ENCODE peak calls at places on chromosome 18, in six cellular contexts. F, L, M, C, Q and X are unnamed samples.

GRCh38 chr18:57533399-57533884 is 53.1 kb downstream of the FECH start:
- DNase-seq in F (no peak), L (no peak), M (no peak), C (no peak), Q (peak; percentile 40), X (no peak)

GRCh38 chr18:22422909-22423548 is 5.3 kb upstream of the CTAGE1 start:
- DNase-seq in F (peak; percentile 73), L (no peak), M (peak; percentile 51), C (no peak), Q (no peak), X (no peak)

GRCh38 chr18:64519191-64519590 is 370.3 kb upstream of the LINC00305 start:
- DNase-seq in F (no peak), L (no peak), M (no peak), C (no peak), Q (no peak), X (no peak)

GRCh38 chr18:55839350-55839749 is 251.4 kb upstream of the TCF4 start:
- DNase-seq in F (peak; percentile 83), L (no peak), M (peak; percentile 74), C (no peak), Q (no peak), X (no peak)

GRCh38 chr18:57583297-57583835 is 3.1 kb downstream of the FECH start:
- DNase-seq in F (no peak), L (no peak), M (no peak), C (no peak), Q (no peak), X (no peak)

GRCh38 chr18:46250084-46250811 is 146.1 kb downstream of the HAUS1 start:
- DNase-seq in F (peak; percentile 59), L (peak; percentile 49), M (peak; percentile 83), C (peak; percentile 96), Q (peak; percentile 15), X (peak; percentile 94)

GRCh38 chr18:74654637-74655036 is 57.0 kb downstream of the ZNF407 start:
- DNase-seq in F (peak; percentile 47), L (no peak), M (peak; percentile 9), C (no peak), Q (peak; percentile 11), X (peak; percentile 77)

GRCh38 chr18:58541789-58542425 is 87.0 kb downstream of the ALPK2 start:
- DNase-seq in F (peak; percentile 98), L (peak; percentile 88), M (peak; percentile 94), C (peak; percentile 88), Q (no peak), X (peak; percentile 74)

GRCh38 chr18:71665131-71665530 is 879.0 kb downstream of the CBLN2 start:
- DNase-seq in F (no peak), L (no peak), M (peak; percentile 43), C (no peak), Q (no peak), X (no peak)

GRCh38 chr18:12336887-12337286 is 28.8 kb downstream of the TUBB6 start:
- DNase-seq in F (peak; percentile 36), L (no peak), M (peak; percentile 90), C (peak; percentile 15), Q (no peak), X (no peak)

GRCh38 chr18:48594725-48595124 is 55.9 kb downstream of the CTIF start:
- DNase-seq in F (no peak), L (no peak), M (no peak), C (no peak), Q (no peak), X (no peak)

GRCh38 chr18:44937985-44938384 is 257.3 kb downstream of the SETBP1 start:
- DNase-seq in F (no peak), L (no peak), M (no peak), C (no peak), Q (peak; percentile 54), X (no peak)

GRCh38 chr18:49656098-49656591 is 94.3 kb downstream of the LIPG start:
- DNase-seq in F (peak; percentile 23), L (peak; percentile 97), M (peak; percentile 74), C (no peak), Q (no peak), X (no peak)

GRCh38 chr18:79167526-79168190 is 98.5 kb downstream of the ATP9B start:
- DNase-seq in F (no peak), L (no peak), M (no peak), C (no peak), Q (no peak), X (no peak)

GRCh38 chr18:28511421-28511821 is 334.5 kb upstream of the CDH2 start:
- DNase-seq in F (peak; percentile 48), L (no peak), M (peak; percentile 67), C (no peak), Q (no peak), X (no peak)

GRCh38 chr18:56516769-56517168 is 121.6 kb downstream of the TXNL1 start:
- DNase-seq in F (peak; percentile 75), L (no peak), M (peak; percentile 14), C (no peak), Q (no peak), X (no peak)

GRCh38 chr18:12092398-12093229 is 1.0 kb upstream of the ANKRD62 start:
- DNase-seq in F (no peak), L (peak; percentile 13), M (peak; percentile 84), C (peak; percentile 70), Q (peak; percentile 65), X (peak; percentile 68)

GRCh38 chr18:79873449-79874110 is 75.8 kb downstream of the KCNG2 start:
- DNase-seq in F (no peak), L (no peak), M (no peak), C (no peak), Q (no peak), X (no peak)

GRCh38 chr18:23114911-23115310 is 20.4 kb upstream of the CABLES1 start:
- DNase-seq in F (peak; percentile 16), L (no peak), M (no peak), C (no peak), Q (no peak), X (no peak)

DNA sequence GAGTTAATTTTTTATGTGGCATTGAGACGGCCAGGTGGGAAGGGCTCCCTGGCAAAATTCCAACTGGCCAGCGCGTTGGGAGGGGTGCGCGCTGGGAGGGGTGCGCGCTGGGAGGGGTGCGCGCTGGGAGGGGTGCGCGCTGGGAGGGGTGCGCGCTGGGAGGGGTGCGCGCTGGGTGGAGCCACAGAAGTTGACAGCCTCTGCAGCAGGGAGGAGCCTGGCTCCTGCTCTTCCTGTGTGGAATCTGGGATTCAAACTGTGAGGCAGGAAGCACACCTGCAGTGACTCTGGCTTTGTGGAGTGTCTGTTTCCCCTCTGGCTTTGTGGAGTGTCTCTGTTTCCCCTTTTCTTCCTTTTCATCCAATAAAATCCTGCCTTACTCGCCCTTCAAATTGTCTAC is 147.9 kb upstream of the CBLN2 start:
- DNase-seq in F (no peak), L (no peak), M (no peak), C (no peak), Q (peak; percentile 39), X (no peak)
- H3K9ac ChIP-seq in F (no peak overlapping the region), L (no peak overlapping the region), M (no peak overlapping the region), C (no peak overlapping the region), Q (no peak overlapping the region), X (no peak overlapping the region)

DNA sequence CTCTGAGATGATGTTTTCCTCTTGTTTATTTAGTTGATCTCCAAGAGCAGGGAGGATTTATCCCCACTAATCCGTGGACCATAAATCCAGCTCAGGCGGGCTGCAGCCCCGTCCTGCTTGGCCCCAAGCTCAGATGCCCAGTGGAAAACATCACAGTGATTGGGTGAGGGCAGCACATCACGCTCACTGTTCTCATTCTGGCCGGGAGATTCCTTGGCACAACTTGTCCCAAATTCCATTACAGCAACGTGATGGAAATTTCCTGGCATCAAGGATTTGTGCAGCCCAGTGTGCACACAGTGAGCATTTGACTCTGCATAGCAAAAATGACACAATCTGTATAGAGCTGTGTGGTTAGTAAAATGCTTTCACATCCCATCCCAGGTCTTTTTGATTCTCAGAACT is 96.8 kb downstream of the VAPA start:
- DNase-seq in F (peak; percentile 94), L (no peak), M (peak; percentile 8), C (no peak), Q (no peak), X (no peak)
- H3K9me2 ChIP-seq in F (no peaks in the 10 kb centered on the region), L (no peaks in the 10 kb centered on the region), M (no peaks in the 10 kb centered on the region), C (no peaks in the 10 kb centered on the region), Q (no peaks in the 10 kb centered on the region), X (no peaks in the 10 kb centered on the region)

GRCh38 chr18:54825626-54826344 is 2.5 kb upstream of the RAB27B start:
- DNase-seq in F (no peak), L (no peak), M (no peak), C (no peak), Q (peak; percentile 45), X (no peak)

GRCh38 chr18:54828290-54828871 is at the start of gene RAB27B:
- DNase-seq in F (peak; percentile 90), L (peak; percentile 75), M (peak; percentile 89), C (peak; percentile 58), Q (peak; percentile 64), X (no peak)

GRCh38 chr18:54828986-54829385 is 709 bp downstream of the RAB27B start:
- DNase-seq in F (peak; percentile 23), L (no peak), M (no peak), C (no peak), Q (no peak), X (no peak)

DNA sequence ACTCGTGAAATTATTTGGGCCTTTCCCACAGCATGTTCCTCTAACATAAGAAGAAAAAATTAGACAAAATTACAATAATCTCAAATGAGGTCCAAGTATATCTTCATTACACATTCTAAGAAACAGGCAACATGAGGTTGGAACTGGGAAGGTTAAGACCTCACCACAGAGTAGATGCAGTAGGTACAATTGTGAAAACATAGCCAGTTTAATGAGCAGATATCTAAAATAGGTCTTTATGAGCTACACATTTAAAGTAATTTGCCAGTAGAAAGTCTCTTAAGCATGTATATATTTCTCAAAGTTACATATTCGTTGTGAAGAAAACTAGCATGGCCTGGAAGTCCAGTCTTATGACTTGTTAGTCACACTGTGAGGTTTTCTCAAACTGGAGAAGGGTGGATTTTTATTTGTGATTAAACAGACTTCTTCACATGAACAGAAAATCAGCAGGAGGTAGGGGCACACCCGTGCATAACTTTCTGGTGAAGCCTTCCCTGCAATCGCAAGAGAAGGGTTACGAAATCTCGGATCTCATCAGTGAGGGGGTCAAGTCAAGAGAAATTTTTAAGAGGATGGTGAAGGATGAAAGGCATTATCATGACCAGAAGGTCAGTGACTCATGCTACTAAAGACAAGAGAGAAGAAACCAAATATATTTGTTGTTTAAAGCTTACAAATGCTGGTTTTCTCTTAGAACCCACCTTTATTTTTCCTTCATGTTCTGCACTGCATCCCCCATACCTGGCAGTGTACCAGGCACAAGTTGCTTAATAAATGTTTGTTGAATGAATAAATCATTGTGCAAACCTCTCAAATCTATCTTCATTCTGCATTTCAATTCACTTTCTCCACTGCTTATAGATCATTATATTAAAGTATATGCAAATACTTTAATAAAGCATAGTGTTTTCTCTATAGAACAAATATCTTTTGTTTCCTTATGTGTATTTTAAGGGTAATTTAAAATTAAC is 5.1 kb upstream of the RAB27B start:
- DNase-seq in F (peak; percentile 92), L (peak; percentile 34), M (peak; percentile 87), C (no peak), Q (no peak), X (no peak)
- H3K9ac ChIP-seq in F (peak overlapping the region; percentile 77), L (no peak overlapping the region), M (peak overlapping the region; percentile 54), C (no peak overlapping the region), Q (no peak overlapping the region), X (no peak overlapping the region)

GRCh38 chr18:47382171-47382570 is 130.7 kb upstream of the SKOR2 start:
- DNase-seq in F (no peak), L (no peak), M (no peak), C (no peak), Q (no peak), X (no peak)

GRCh38 chr18:47383729-47384128 is 132.3 kb upstream of the SKOR2 start:
- DNase-seq in F (no peak), L (no peak), M (no peak), C (no peak), Q (no peak), X (peak; percentile 34)

DNA sequence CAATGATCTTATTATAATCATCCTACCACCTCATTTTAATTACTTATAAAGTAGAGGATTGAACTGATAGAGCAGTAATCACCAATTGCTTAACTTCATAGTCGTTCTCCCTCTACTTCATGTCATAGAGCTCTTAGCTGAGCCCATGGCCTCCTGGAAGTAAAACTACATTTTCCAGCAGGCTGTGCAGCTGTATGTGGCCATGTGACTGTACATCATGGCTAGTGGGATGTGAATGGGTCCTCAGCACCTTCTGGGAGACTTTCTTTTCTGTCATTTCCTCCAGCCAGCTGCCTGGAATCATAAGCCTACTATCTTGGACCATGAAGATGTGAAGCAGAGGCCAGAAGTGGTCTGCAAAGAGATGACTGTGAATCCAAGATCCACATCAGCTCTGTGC is 128.7 kb upstream of the SKOR2 start:
- DNase-seq in F (no peak), L (no peak), M (no peak), C (no peak), Q (no peak), X (peak; percentile 27)
- H3K9me2 ChIP-seq in F (no peaks in the 10 kb centered on the region), L (no peaks in the 10 kb centered on the region), M (no peaks in the 10 kb centered on the region), C (no peaks in the 10 kb centered on the region), Q (no peaks in the 10 kb centered on the region), X (no peaks in the 10 kb centered on the region)